ENCODE peak calls at places on chromosomes 4 and X, in ten cellular contexts. F is CD8-positive, alpha-beta memory T cell; J is tibial artery; M is AG08395; L is ureter; V is psoas muscle; W is hypothalamus; U is foreskin melanocyte; D is kidney glomerular epithelial cell; S is fibroblast of lung. B is an unnamed sample.

GRCh38 chr4:55485821-55486220 is 60.9 kb downstream of the CLOCK start:
- DNase-seq in V (no peak), F (no peak), U (no peak), L (no peak), W (no peak), D (no peak), J (no peak), S (no peak), M (no peak), B (no peak)

GRCh38 chrX:20144491-20144890 is 2.9 kb upstream of the EIF1AX start:
- DNase-seq in U (no peak), W (no peak), F (no peak), J (no peak), M (peak), D (no peak), L (no peak), V (no peak), S (peak), B (no peak)

GRCh38 chrX:24153796-24154189 is 4.3 kb downstream of the ZFX start:
- DNase-seq in V (no peak), D (no peak), S (no peak), J (no peak), W (no peak), L (no peak), M (no peak), U (no peak), F (no peak), B (no peak)

GRCh38 chr4:5708171-5708828 is at the start of gene EVC2:
- DNase-seq in W (peak), S (peak), V (peak), L (peak), F (peak), U (peak), M (peak), J (peak), D (peak), B (peak)

GRCh38 chr4:68773699-68774098 is 42.1 kb upstream of the UGT2B10 start:
- DNase-seq in U (no peak), J (no peak), M (no peak), S (no peak), L (no peak), V (no peak), F (no peak), W (no peak), D (no peak), B (no peak)

GRCh38 chrX:78321809-78322208 is 5.6 kb downstream of the CYSLTR1 start:
- DNase-seq in J (peak), W (peak), L (peak), S (no peak), F (peak), M (no peak), V (no peak), U (no peak), D (no peak), B (no peak)

GRCh38 chr4:61828960-61829359 is 628.8 kb downstream of the ADGRL3 start:
- DNase-seq in D (no peak), J (no peak), V (no peak), S (no peak), M (no peak), U (no peak), L (no peak), W (no peak), F (no peak), B (no peak)

GRCh38 chr4:139633195-139633594 is 32.4 kb upstream of the MGST2 start:
- DNase-seq in W (no peak), J (no peak), S (no peak), F (no peak), M (no peak), U (no peak), V (no peak), L (no peak), D (no peak), B (no peak)

GRCh38 chr4:28702571-28702970 is 1841.9 kb downstream of the STIM2 start:
- DNase-seq in V (no peak), J (no peak), F (no peak), L (no peak), S (peak), M (peak), U (no peak), D (no peak), W (no peak), B (no peak)

GRCh38 chrX:22373094-22373493 is 100.4 kb downstream of the CBLL2 start:
- DNase-seq in D (no peak), S (no peak), L (no peak), J (no peak), F (no peak), U (no peak), W (no peak), V (no peak), M (no peak), B (no peak)

GRCh38 chrX:16528620-16529019 is 121.3 kb upstream of the S100G start:
- DNase-seq in D (no peak), M (no peak), F (peak), W (no peak), V (no peak), U (no peak), L (no peak), J (no peak), S (no peak), B (no peak)

GRCh38 chr4:106454581-106454980 is 86.0 kb upstream of the GIMD1 start:
- DNase-seq in W (no peak), S (no peak), V (no peak), J (no peak), D (no peak), M (no peak), L (no peak), F (no peak), U (no peak), B (no peak)

GRCh38 chr4:104488151-104488550 is 6.5 kb downstream of the CXXC4 start:
- DNase-seq in F (no peak), J (no peak), L (no peak), U (no peak), M (no peak), S (no peak), W (no peak), V (no peak), D (no peak), B (no peak)

GRCh38 chrX:23803931-23804381 is 21.0 kb downstream of the SAT1 start:
- DNase-seq in D (peak), M (peak), F (no peak), V (no peak), S (peak), L (no peak), W (no peak), J (no peak), U (no peak), B (peak)

GRCh38 chr4:113435893-113436292 is 325.6 kb downstream of the CAMK2D start:
- DNase-seq in J (peak), L (peak), M (peak), S (peak), W (peak), V (peak), F (no peak), D (peak), U (peak), B (peak)

GRCh38 chr4:123415977-123416376 is 19.4 kb downstream of the SPRY1 start:
- DNase-seq in F (peak), M (peak), V (no peak), U (peak), S (peak), W (no peak), J (no peak), D (no peak), L (no peak), B (no peak)

GRCh38 chrX:21207080-21207479 is 167.1 kb upstream of the CNKSR2 start:
- DNase-seq in J (no peak), M (no peak), S (no peak), D (no peak), V (no peak), F (no peak), U (no peak), L (no peak), W (no peak), B (no peak)

GRCh38 chr4:145546556-145546955 is 64.9 kb downstream of the SMAD1 start:
- DNase-seq in J (no peak), S (peak), D (no peak), L (no peak), W (no peak), U (no peak), V (no peak), F (no peak), M (no peak), B (no peak)

GRCh38 chr4:24419147-24420034 is 165.0 kb downstream of the DHX15 start:
- DNase-seq in U (peak), S (peak), L (peak), D (peak), F (peak), W (peak), J (peak), V (peak), M (peak), B (peak)

GRCh38 chr4:7980036-7980435 is 40.4 kb upstream of the AFAP1 start:
- DNase-seq in V (no peak), J (no peak), L (no peak), F (no peak), D (peak), M (no peak), W (no peak), U (no peak), S (peak), B (no peak)

GRCh38 chrX:35098419-35098818 is 155.8 kb downstream of the FAM47B start:
- DNase-seq in D (no peak), V (no peak), S (no peak), J (no peak), L (no peak), M (no peak), U (peak), W (no peak), F (no peak), B (no peak)

GRCh38 chrX:123087326-123087725 is 96.8 kb upstream of the GRIA3 start:
- DNase-seq in L (no peak), D (peak), M (peak), J (no peak), V (no peak), W (no peak), S (peak), F (no peak), U (no peak), B (no peak)

GRCh38 chrX:84188320-84188834 is 378 bp upstream of the RPS6KA6 start:
- DNase-seq in S (peak), D (no peak), L (peak), F (peak), W (peak), J (peak), U (no peak), M (peak), V (peak), B (peak)

GRCh38 chrX:150690126-150690525 is 3.1 kb upstream of the MTMR1 start:
- DNase-seq in M (peak), F (no peak), L (no peak), V (no peak), D (peak), W (no peak), S (peak), U (peak), J (no peak), B (no peak)

GRCh38 chr4:174483792-174484191 is 38.5 kb downstream of the HPGD start:
- DNase-seq in F (no peak), M (no peak), W (no peak), J (no peak), V (no peak), L (no peak), S (peak), U (no peak), D (no peak), B (no peak)

GRCh38 chrX:19799319-19800182 is 87.8 kb downstream of the SH3KBP1 start:
- DNase-seq in F (peak), J (peak), V (no peak), S (peak), L (no peak), D (no peak), W (no peak), M (peak), U (no peak), B (no peak)

GRCh38 chr4:69025191-69025998 is 70.9 kb upstream of the UGT2B7 start:
- DNase-seq in S (no peak), V (no peak), U (peak), J (no peak), L (no peak), F (no peak), D (peak), W (no peak), M (no peak), B (no peak)

GRCh38 chr4:38132140-38132673 is 172.0 kb downstream of the PTTG2 start:
- DNase-seq in S (peak), F (peak), L (peak), V (no peak), M (peak), U (peak), D (peak), J (peak), W (peak), B (peak)

GRCh38 chr4:136927172-136927571 is 605.1 kb downstream of the PCDH18 start:
- DNase-seq in L (no peak), F (no peak), V (no peak), S (peak), J (no peak), M (no peak), W (no peak), U (no peak), D (peak), B (no peak)

GRCh38 chr4:144645102-144645469 is 870 bp upstream of the HHIP start:
- DNase-seq in J (no peak), M (no peak), D (no peak), S (peak), F (no peak), W (peak), V (peak), U (no peak), L (no peak), B (no peak)

GRCh38 chr4:61911313-61911756 is 711.2 kb downstream of the ADGRL3 start:
- DNase-seq in J (no peak), D (no peak), W (no peak), L (no peak), U (peak), F (no peak), S (peak), M (no peak), V (no peak), B (no peak)

GRCh38 chrX:136742721-136743379 is 37.9 kb downstream of the ARHGEF6 start:
- DNase-seq in J (no peak), D (no peak), S (no peak), F (no peak), U (no peak), L (no peak), V (no peak), W (no peak), M (no peak), B (no peak)

GRCh38 chr4:18077808-18078207 is 56.3 kb upstream of the LCORL start:
- DNase-seq in M (no peak), W (no peak), L (no peak), V (no peak), F (no peak), J (no peak), D (no peak), U (peak), S (no peak), B (no peak)

GRCh38 chr4:138090145-138090917 is 151.8 kb downstream of the SLC7A11 start:
- DNase-seq in L (peak), W (peak), M (peak), J (no peak), F (no peak), U (peak), V (no peak), D (peak), S (peak), B (peak)

GRCh38 chr4:116358633-116359222 is 726.6 kb downstream of the TRAM1L1 start:
- DNase-seq in W (no peak), F (no peak), L (no peak), U (peak), D (peak), S (peak), V (no peak), M (peak), J (peak), B (no peak)

GRCh38 chr4:147790412-147790811 is 58.5 kb downstream of the ARHGAP10 start:
- DNase-seq in V (no peak), S (no peak), W (no peak), F (no peak), D (no peak), M (no peak), L (no peak), U (no peak), J (no peak), B (no peak)

GRCh38 chrX:12802741-12803140 is 11.5 kb downstream of the PRPS2 start:
- DNase-seq in V (no peak), U (no peak), W (no peak), S (no peak), F (no peak), M (no peak), J (no peak), L (no peak), D (no peak), B (no peak)

GRCh38 chr4:7393491-7394183 is 41.1 kb downstream of the PSAPL1 start:
- DNase-seq in F (no peak), L (peak), U (no peak), W (no peak), M (no peak), J (no peak), D (no peak), S (no peak), V (no peak), B (no peak)